ENCODE peak calls at places on chromosomes 6 and 20, in eight cellular contexts. One of them, this sample, is unnamed.

GRCh38 chr6:113352029-113352801 is 504.9 kb upstream of the MARCKS start:
- DNase-seq in Peyer's patch: no peak
- DNase-seq in adrenal gland: peak
- DNase-seq in left lung: no peak
- DNase-seq in fibroblast of lung: peak
- DNase-seq in cardiac muscle cell: no peak
- DNase-seq in caudate nucleus: no peak
- DNase-seq in gastrocnemius medialis: no peak
- DNase-seq in this sample: no peak

GRCh38 chr20:62578294-62578897 is 63.9 kb upstream of the SLCO4A1 start:
- DNase-seq in adrenal gland: no peak
- DNase-seq in fibroblast of lung: no peak
- DNase-seq in Peyer's patch: no peak
- DNase-seq in left lung: no peak
- DNase-seq in cardiac muscle cell: no peak
- DNase-seq in caudate nucleus: no peak
- DNase-seq in gastrocnemius medialis: no peak
- DNase-seq in this sample: no peak

GRCh38 chr6:149484733-149485700 is at the start of gene ZC3H12D:
- DNase-seq in cardiac muscle cell: no peak
- DNase-seq in fibroblast of lung: peak
- DNase-seq in adrenal gland: peak
- DNase-seq in left lung: peak
- DNase-seq in gastrocnemius medialis: peak
- DNase-seq in caudate nucleus: no peak
- DNase-seq in Peyer's patch: peak
- DNase-seq in this sample: no peak

GRCh38 chr6:36249536-36249935 is 20.3 kb upstream of the PNPLA1 start:
- DNase-seq in fibroblast of lung: peak
- DNase-seq in gastrocnemius medialis: no peak
- DNase-seq in adrenal gland: no peak
- DNase-seq in Peyer's patch: no peak
- DNase-seq in caudate nucleus: no peak
- DNase-seq in left lung: no peak
- DNase-seq in cardiac muscle cell: no peak
- DNase-seq in this sample: no peak

GRCh38 chr6:129314575-129314974 is 395.4 kb downstream of the ARHGAP18 start:
- DNase-seq in gastrocnemius medialis: no peak
- DNase-seq in Peyer's patch: no peak
- DNase-seq in fibroblast of lung: no peak
- DNase-seq in adrenal gland: no peak
- DNase-seq in caudate nucleus: no peak
- DNase-seq in left lung: no peak
- DNase-seq in cardiac muscle cell: no peak
- DNase-seq in this sample: no peak

GRCh38 chr20:62824476-62825287 is 7.8 kb downstream of the COL9A3 start:
- DNase-seq in adrenal gland: peak
- DNase-seq in gastrocnemius medialis: no peak
- DNase-seq in fibroblast of lung: peak
- DNase-seq in Peyer's patch: no peak
- DNase-seq in left lung: peak
- DNase-seq in caudate nucleus: no peak
- DNase-seq in cardiac muscle cell: peak
- DNase-seq in this sample: no peak

GRCh38 chr6:42314571-42314950 is 96.9 kb upstream of the MRPS10 start:
- DNase-seq in fibroblast of lung: no peak
- DNase-seq in gastrocnemius medialis: no peak
- DNase-seq in cardiac muscle cell: no peak
- DNase-seq in caudate nucleus: no peak
- DNase-seq in left lung: no peak
- DNase-seq in Peyer's patch: no peak
- DNase-seq in adrenal gland: no peak
- DNase-seq in this sample: no peak

GRCh38 chr6:20812776-20813175 is 278.5 kb downstream of the CDKAL1 start:
- DNase-seq in adrenal gland: no peak
- DNase-seq in fibroblast of lung: no peak
- DNase-seq in gastrocnemius medialis: no peak
- DNase-seq in Peyer's patch: no peak
- DNase-seq in caudate nucleus: no peak
- DNase-seq in cardiac muscle cell: no peak
- DNase-seq in left lung: no peak
- DNase-seq in this sample: no peak

GRCh38 chr6:82750570-82750969 is 315.1 kb downstream of the UBE3D start:
- DNase-seq in cardiac muscle cell: no peak
- DNase-seq in adrenal gland: no peak
- DNase-seq in Peyer's patch: no peak
- DNase-seq in fibroblast of lung: peak
- DNase-seq in caudate nucleus: no peak
- DNase-seq in gastrocnemius medialis: no peak
- DNase-seq in left lung: no peak
- DNase-seq in this sample: no peak

GRCh38 chr6:136788069-136788902 is 4.0 kb downstream of the MAP3K5 start:
- DNase-seq in left lung: no peak
- DNase-seq in cardiac muscle cell: no peak
- DNase-seq in caudate nucleus: no peak
- DNase-seq in gastrocnemius medialis: no peak
- DNase-seq in Peyer's patch: no peak
- DNase-seq in fibroblast of lung: peak
- DNase-seq in adrenal gland: no peak
- DNase-seq in this sample: no peak

GRCh38 chr20:53867741-53868351 is 202.5 kb downstream of the BCAS1 start:
- DNase-seq in gastrocnemius medialis: no peak
- DNase-seq in Peyer's patch: no peak
- DNase-seq in fibroblast of lung: no peak
- DNase-seq in cardiac muscle cell: no peak
- DNase-seq in caudate nucleus: no peak
- DNase-seq in left lung: no peak
- DNase-seq in adrenal gland: no peak
- DNase-seq in this sample: no peak

GRCh38 chr6:16944601-16945000 is 157.2 kb upstream of the STMND1 start:
- DNase-seq in caudate nucleus: no peak
- DNase-seq in cardiac muscle cell: no peak
- DNase-seq in gastrocnemius medialis: no peak
- DNase-seq in Peyer's patch: no peak
- DNase-seq in fibroblast of lung: no peak
- DNase-seq in left lung: no peak
- DNase-seq in adrenal gland: no peak
- DNase-seq in this sample: no peak

GRCh38 chr20:4813076-4813838 is 91.5 kb downstream of the PRND start:
- DNase-seq in fibroblast of lung: no peak
- DNase-seq in caudate nucleus: no peak
- DNase-seq in adrenal gland: no peak
- DNase-seq in Peyer's patch: no peak
- DNase-seq in gastrocnemius medialis: no peak
- DNase-seq in left lung: no peak
- DNase-seq in cardiac muscle cell: no peak
- DNase-seq in this sample: no peak

GRCh38 chr6:116767715-116768114 is 2.2 kb upstream of the FAM162B start:
- DNase-seq in gastrocnemius medialis: no peak
- DNase-seq in adrenal gland: no peak
- DNase-seq in left lung: no peak
- DNase-seq in cardiac muscle cell: no peak
- DNase-seq in fibroblast of lung: no peak
- DNase-seq in caudate nucleus: no peak
- DNase-seq in Peyer's patch: no peak
- DNase-seq in this sample: no peak

GRCh38 chr6:105380634-105381033 is 22.2 kb downstream of the PREP start:
- DNase-seq in gastrocnemius medialis: no peak
- DNase-seq in cardiac muscle cell: no peak
- DNase-seq in Peyer's patch: peak
- DNase-seq in left lung: no peak
- DNase-seq in adrenal gland: no peak
- DNase-seq in fibroblast of lung: no peak
- DNase-seq in caudate nucleus: no peak
- DNase-seq in this sample: no peak

GRCh38 chr20:57654363-57654997 is 34.3 kb upstream of the ZBP1 start:
- DNase-seq in fibroblast of lung: peak
- DNase-seq in caudate nucleus: peak
- DNase-seq in left lung: peak
- DNase-seq in Peyer's patch: peak
- DNase-seq in gastrocnemius medialis: no peak
- DNase-seq in adrenal gland: peak
- DNase-seq in cardiac muscle cell: peak
- DNase-seq in this sample: peak
- H3K27ac ChIP-seq in fibroblast of lung: no peak
- H3K27ac ChIP-seq in caudate nucleus: no peak
- H3K27ac ChIP-seq in left lung: no peak
- H3K27ac ChIP-seq in Peyer's patch: no peak
- H3K27ac ChIP-seq in gastrocnemius medialis: no peak
- H3K27ac ChIP-seq in adrenal gland: no peak
- H3K27ac ChIP-seq in cardiac muscle cell: no peak
- H3K27ac ChIP-seq in this sample: no peak

GRCh38 chr6:52293067-52293466 is 8.5 kb upstream of the MCM3 start:
- DNase-seq in cardiac muscle cell: no peak
- DNase-seq in gastrocnemius medialis: no peak
- DNase-seq in fibroblast of lung: no peak
- DNase-seq in caudate nucleus: no peak
- DNase-seq in adrenal gland: no peak
- DNase-seq in left lung: no peak
- DNase-seq in Peyer's patch: no peak
- DNase-seq in this sample: no peak
- H3K27ac ChIP-seq in cardiac muscle cell: no peak
- H3K27ac ChIP-seq in gastrocnemius medialis: no peak
- H3K27ac ChIP-seq in fibroblast of lung: no peak
- H3K27ac ChIP-seq in caudate nucleus: no peak
- H3K27ac ChIP-seq in adrenal gland: no peak
- H3K27ac ChIP-seq in left lung: no peak
- H3K27ac ChIP-seq in Peyer's patch: no peak
- H3K27ac ChIP-seq in this sample: no peak

GRCh38 chr20:56440346-56441007 is 27.9 kb upstream of the RTF2 start:
- DNase-seq in cardiac muscle cell: no peak
- DNase-seq in adrenal gland: no peak
- DNase-seq in fibroblast of lung: no peak
- DNase-seq in caudate nucleus: no peak
- DNase-seq in Peyer's patch: no peak
- DNase-seq in left lung: no peak
- DNase-seq in gastrocnemius medialis: no peak
- DNase-seq in this sample: no peak

GRCh38 chr20:56433880-56434255 is 21.8 kb downstream of the CASS4 start:
- DNase-seq in cardiac muscle cell: no peak
- DNase-seq in fibroblast of lung: peak
- DNase-seq in gastrocnemius medialis: no peak
- DNase-seq in left lung: no peak
- DNase-seq in caudate nucleus: no peak
- DNase-seq in Peyer's patch: no peak
- DNase-seq in adrenal gland: peak
- DNase-seq in this sample: no peak

GRCh38 chr20:56439784-56440291 is 27.8 kb downstream of the CASS4 start:
- DNase-seq in Peyer's patch: no peak
- DNase-seq in gastrocnemius medialis: peak
- DNase-seq in left lung: no peak
- DNase-seq in fibroblast of lung: peak
- DNase-seq in caudate nucleus: no peak
- DNase-seq in cardiac muscle cell: no peak
- DNase-seq in adrenal gland: peak
- DNase-seq in this sample: no peak

GRCh38 chr20:56433221-56433879 is 21.3 kb downstream of the CASS4 start:
- DNase-seq in left lung: no peak
- DNase-seq in Peyer's patch: no peak
- DNase-seq in cardiac muscle cell: no peak
- DNase-seq in gastrocnemius medialis: no peak
- DNase-seq in caudate nucleus: no peak
- DNase-seq in fibroblast of lung: no peak
- DNase-seq in adrenal gland: peak
- DNase-seq in this sample: no peak

DNA sequence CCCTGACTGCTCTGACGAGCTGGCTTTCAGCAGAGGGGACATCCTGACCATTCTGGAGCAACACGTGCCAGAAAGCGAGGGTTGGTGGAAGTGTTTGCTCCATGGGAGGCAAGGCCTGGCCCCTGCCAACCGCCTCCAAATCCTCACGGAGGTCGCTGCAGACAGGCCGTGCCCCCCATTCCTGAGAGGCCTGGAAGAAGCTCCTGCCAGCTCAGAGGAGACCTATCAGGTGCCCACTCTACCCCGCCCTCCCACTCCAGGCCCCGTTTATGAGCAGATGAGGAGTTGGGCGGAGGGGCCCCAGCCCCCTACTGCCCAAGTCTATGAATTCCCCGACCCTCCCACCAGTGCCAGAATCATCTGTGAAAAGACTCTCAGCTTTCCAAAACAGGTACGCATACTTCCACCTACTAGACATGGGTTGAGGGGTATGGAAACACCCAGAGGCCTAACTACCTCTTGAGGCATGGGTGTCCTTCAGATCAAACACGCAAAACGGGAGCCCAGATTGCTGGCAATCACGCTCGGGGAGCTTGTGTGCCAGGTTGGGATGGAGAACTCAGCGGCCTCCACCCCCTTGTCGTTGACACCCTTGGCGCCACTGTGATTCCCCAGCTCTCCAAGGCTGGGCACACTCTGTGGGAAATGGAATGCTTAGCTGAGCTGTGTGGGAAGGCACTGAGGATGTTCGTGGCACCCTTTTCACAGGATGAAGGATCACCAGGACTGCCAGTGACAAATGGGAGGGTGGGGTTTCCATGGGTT is 25.3 kb downstream of the CASS4 start:
- DNase-seq in left lung: no peak
- DNase-seq in cardiac muscle cell: no peak
- DNase-seq in gastrocnemius medialis: no peak
- DNase-seq in fibroblast of lung: no peak
- DNase-seq in Peyer's patch: no peak
- DNase-seq in caudate nucleus: no peak
- DNase-seq in adrenal gland: no peak
- DNase-seq in this sample: no peak
- H3K27ac ChIP-seq in left lung: peak
- H3K27ac ChIP-seq in cardiac muscle cell: no peak
- H3K27ac ChIP-seq in gastrocnemius medialis: no peak
- H3K27ac ChIP-seq in fibroblast of lung: peak
- H3K27ac ChIP-seq in Peyer's patch: no peak
- H3K27ac ChIP-seq in caudate nucleus: no peak
- H3K27ac ChIP-seq in adrenal gland: no peak
- H3K27ac ChIP-seq in this sample: no peak

DNA sequence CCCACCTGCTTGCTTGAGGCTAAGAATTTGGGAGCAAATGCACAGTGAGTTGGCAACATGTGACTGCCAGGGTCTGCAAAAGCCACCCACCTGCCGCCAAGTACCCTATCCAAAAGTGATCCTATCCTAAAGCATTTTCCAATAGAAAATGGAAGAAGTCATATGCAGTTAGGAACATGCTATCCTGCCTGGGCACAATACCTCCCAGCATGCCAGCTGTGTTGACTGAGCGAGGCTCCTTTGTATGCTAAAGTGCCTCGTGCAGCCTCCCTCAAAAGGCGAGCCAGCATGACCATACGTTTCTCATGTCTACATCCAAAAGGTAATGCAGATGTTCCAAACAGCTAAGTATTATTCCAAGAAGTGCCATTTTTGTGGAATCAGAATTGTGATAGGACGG is 52.7 kb downstream of the TRAF3IP2 start:
- DNase-seq in gastrocnemius medialis: no peak
- DNase-seq in adrenal gland: no peak
- DNase-seq in caudate nucleus: no peak
- DNase-seq in Peyer's patch: no peak
- DNase-seq in cardiac muscle cell: no peak
- DNase-seq in left lung: no peak
- DNase-seq in fibroblast of lung: no peak
- DNase-seq in this sample: no peak
- H3K27ac ChIP-seq in gastrocnemius medialis: peak
- H3K27ac ChIP-seq in adrenal gland: no peak
- H3K27ac ChIP-seq in caudate nucleus: peak
- H3K27ac ChIP-seq in Peyer's patch: no peak
- H3K27ac ChIP-seq in cardiac muscle cell: peak
- H3K27ac ChIP-seq in left lung: no peak
- H3K27ac ChIP-seq in fibroblast of lung: peak
- H3K27ac ChIP-seq in this sample: no peak

GRCh38 chr6:170137176-170137891 is 153.5 kb downstream of the DLL1 start:
- DNase-seq in fibroblast of lung: peak
- DNase-seq in adrenal gland: peak
- DNase-seq in cardiac muscle cell: no peak
- DNase-seq in caudate nucleus: no peak
- DNase-seq in Peyer's patch: no peak
- DNase-seq in gastrocnemius medialis: peak
- DNase-seq in left lung: peak
- DNase-seq in this sample: no peak
- H3K27ac ChIP-seq in fibroblast of lung: no peak
- H3K27ac ChIP-seq in adrenal gland: peak
- H3K27ac ChIP-seq in cardiac muscle cell: no peak
- H3K27ac ChIP-seq in caudate nucleus: peak
- H3K27ac ChIP-seq in Peyer's patch: no peak
- H3K27ac ChIP-seq in gastrocnemius medialis: peak
- H3K27ac ChIP-seq in left lung: peak
- H3K27ac ChIP-seq in this sample: no peak

This sample was measured in substantia nigra.